ENCODE peak calls at places on chromosomes 5 and 9, in eight cellular contexts. H is omental fat pad; Q is fibroblast of the conjunctiva; X is CD8-positive, alpha-beta memory T cell; F is cardiac fibroblast; U is posterior vena cava; S is ovary; Y is NCI-H1694. N is an unnamed sample.

GRCh38 chr9:124341455-124342170 is 73.6 kb downstream of the PSMB7 start:
- DNase-seq in H (no peak), Q (no peak), X (no peak), F (no peak), U (no peak), S (no peak), Y (no peak), N (no peak)

GRCh38 chr9:128824911-128825310 is 4.7 kb downstream of the SPOUT1 start:
- DNase-seq in H (no peak), Q (no peak), X (no peak), F (no peak), U (no peak), S (no peak), Y (no peak), N (no peak)

GRCh38 chr9:14211564-14211963 is 102.4 kb downstream of the NFIB start:
- DNase-seq in H (no peak), Q (no peak), X (no peak), F (no peak), U (no peak), S (no peak), Y (no peak), N (no peak)

GRCh38 chr9:125994066-125994943 is 247.1 kb downstream of the PBX3 start:
- DNase-seq in H (no peak), Q (no peak), X (no peak), F (no peak), U (peak), S (no peak), Y (no peak), N (no peak)

GRCh38 chr5:81125959-81126358 is 107.2 kb upstream of the CKMT2 start:
- DNase-seq in H (no peak), Q (peak), X (no peak), F (no peak), U (no peak), S (peak), Y (no peak), N (no peak)

GRCh38 chr9:71498691-71499090 is 269.6 kb downstream of the CEMIP2 start:
- DNase-seq in H (no peak), Q (no peak), X (no peak), F (no peak), U (no peak), S (no peak), Y (no peak), N (no peak)

GRCh38 chr5:77129386-77129785 is 42.3 kb upstream of the ZBED3 start:
- DNase-seq in H (no peak), Q (no peak), X (no peak), F (peak), U (no peak), S (no peak), Y (peak), N (peak)

GRCh38 chr9:98477884-98478283 is 222.4 kb upstream of the TBC1D2 start:
- DNase-seq in H (no peak), Q (no peak), X (no peak), F (no peak), U (no peak), S (no peak), Y (peak), N (no peak)

GRCh38 chr5:38556115-38556598 is 289 bp downstream of the LIFR start:
- DNase-seq in H (no peak), Q (no peak), X (no peak), F (no peak), U (peak), S (peak), Y (no peak), N (no peak)

GRCh38 chr9:126475933-126476555 is 137.7 kb upstream of the LMX1B start:
- DNase-seq in H (no peak), Q (no peak), X (no peak), F (no peak), U (no peak), S (no peak), Y (no peak), N (no peak)

GRCh38 chr9:95529910-95530309 is 13.1 kb upstream of the PTCH1 start:
- DNase-seq in H (no peak), Q (no peak), X (no peak), F (no peak), U (no peak), S (no peak), Y (no peak), N (no peak)

GRCh38 chr5:143200781-143201398 is 202.6 kb downstream of the NR3C1 start:
- DNase-seq in H (no peak), Q (peak), X (no peak), F (peak), U (no peak), S (no peak), Y (peak), N (no peak)

GRCh38 chr9:88994820-88995180 is 3.5 kb downstream of the S1PR3 start:
- DNase-seq in H (no peak), Q (no peak), X (no peak), F (peak), U (no peak), S (no peak), Y (no peak), N (no peak)

GRCh38 chr9:133848471-133848870 is 110.3 kb upstream of the SARDH start:
- DNase-seq in H (no peak), Q (no peak), X (no peak), F (no peak), U (no peak), S (no peak), Y (peak), N (no peak)

GRCh38 chr9:114316605-114317230 is 6.2 kb upstream of the ORM1 start:
- DNase-seq in H (no peak), Q (no peak), X (no peak), F (no peak), U (peak), S (peak), Y (no peak), N (no peak)

GRCh38 chr5:119453045-119453383 is 717 bp downstream of the HSD17B4 start:
- DNase-seq in H (no peak), Q (peak), X (no peak), F (peak), U (no peak), S (no peak), Y (no peak), N (no peak)

GRCh38 chr5:125142439-125142838 is 396.0 kb upstream of the ZNF608 start:
- DNase-seq in H (no peak), Q (no peak), X (no peak), F (no peak), U (no peak), S (no peak), Y (no peak), N (no peak)

GRCh38 chr5:138937392-138938387 is 62.6 kb upstream of the LRRTM2 start:
- DNase-seq in H (no peak), Q (no peak), X (no peak), F (no peak), U (peak), S (no peak), Y (no peak), N (no peak)

GRCh38 chr5:69007086-69007672 is 86.6 kb upstream of the SLC30A5 start:
- DNase-seq in H (no peak), Q (no peak), X (no peak), F (no peak), U (no peak), S (no peak), Y (no peak), N (no peak)

GRCh38 chr5:111076076-111076475 is 4.6 kb downstream of the TSLP start:
- DNase-seq in H (no peak), Q (no peak), X (no peak), F (peak), U (no peak), S (no peak), Y (no peak), N (no peak)

GRCh38 chr9:134698587-134699342 is 57.2 kb downstream of the COL5A1 start:
- DNase-seq in H (no peak), Q (peak), X (peak), F (peak), U (peak), S (peak), Y (no peak), N (peak)

GRCh38 chr5:139746691-139747582 is 48.7 kb upstream of the PSD2 start:
- DNase-seq in H (no peak), Q (no peak), X (peak), F (no peak), U (no peak), S (no peak), Y (peak), N (peak)

GRCh38 chr5:110913221-110913620 is 158.3 kb upstream of the TSLP start:
- DNase-seq in H (no peak), Q (no peak), X (no peak), F (no peak), U (no peak), S (no peak), Y (no peak), N (no peak)

GRCh38 chr5:98492258-98492657 is 281.2 kb upstream of the RGMB start:
- DNase-seq in H (no peak), Q (no peak), X (no peak), F (no peak), U (no peak), S (no peak), Y (no peak), N (peak)

GRCh38 chr5:82164109-82164956 is 113.8 kb downstream of the RPS23 start:
- DNase-seq in H (no peak), Q (peak), X (no peak), F (peak), U (no peak), S (no peak), Y (no peak), N (no peak)

GRCh38 chr5:177134653-177135225 is 1.2 kb downstream of the NSD1 start:
- DNase-seq in H (no peak), Q (no peak), X (no peak), F (no peak), U (no peak), S (no peak), Y (no peak), N (no peak)

GRCh38 chr5:128895122-128895521 is 70.2 kb upstream of the SLC27A6 start:
- DNase-seq in H (no peak), Q (no peak), X (no peak), F (no peak), U (no peak), S (no peak), Y (no peak), N (no peak)

GRCh38 chr5:179800071-179800695 is 6.4 kb downstream of the LTC4S start:
- DNase-seq in H (no peak), Q (no peak), X (no peak), F (no peak), U (peak), S (no peak), Y (no peak), N (no peak)

GRCh38 chr5:154683101-154683757 is 71.9 kb upstream of the LARP1 start:
- DNase-seq in H (no peak), Q (no peak), X (no peak), F (no peak), U (no peak), S (no peak), Y (no peak), N (no peak)

GRCh38 chr9:126491256-126491879 is 122.4 kb upstream of the LMX1B start:
- DNase-seq in H (no peak), Q (peak), X (peak), F (peak), U (peak), S (no peak), Y (peak), N (peak)

GRCh38 chr5:20360243-20360642 is 372.2 kb upstream of the CDH18 start:
- DNase-seq in H (no peak), Q (no peak), X (no peak), F (no peak), U (no peak), S (no peak), Y (peak), N (no peak)

GRCh38 chr5:167802755-167803431 is 488.6 kb upstream of the WWC1 start:
- DNase-seq in H (no peak), Q (no peak), X (no peak), F (no peak), U (no peak), S (no peak), Y (no peak), N (no peak)

GRCh38 chr9:137160716-137161557 is 8.9 kb downstream of the LRRC26 start:
- DNase-seq in H (no peak), Q (no peak), X (no peak), F (no peak), U (no peak), S (no peak), Y (no peak), N (no peak)

GRCh38 chr9:120016231-120016630 is 563.7 kb downstream of the CDK5RAP2 start:
- DNase-seq in H (no peak), Q (no peak), X (no peak), F (no peak), U (no peak), S (no peak), Y (no peak), N (no peak)

GRCh38 chr5:116011046-116011445 is 21.2 kb upstream of the ARL14EPL start:
- DNase-seq in H (no peak), Q (peak), X (no peak), F (no peak), U (no peak), S (no peak), Y (no peak), N (no peak)

GRCh38 chr9:108639736-108640135 is 216.1 kb downstream of the ACTL7B start:
- DNase-seq in H (no peak), Q (no peak), X (no peak), F (peak), U (no peak), S (no peak), Y (no peak), N (no peak)

GRCh38 chr9:136442330-136442729 is 2.7 kb upstream of the INPP5E start:
- DNase-seq in H (no peak), Q (no peak), X (no peak), F (no peak), U (no peak), S (no peak), Y (no peak), N (no peak)

GRCh38 chr5:103621548-103621930 is 59.0 kb upstream of the NUDT12 start:
- DNase-seq in H (no peak), Q (no peak), X (no peak), F (no peak), U (no peak), S (no peak), Y (no peak), N (no peak)

GRCh38 chr5:104498281-104498680 is 935.7 kb upstream of the NUDT12 start:
- DNase-seq in H (no peak), Q (no peak), X (no peak), F (no peak), U (no peak), S (no peak), Y (no peak), N (no peak)